ENCODE peak calls at places on chromosome 3, in nine cellular contexts. One of them, this sample, is unnamed.

GRCh38 chr3:30516238-30516637 is 90.2 kb upstream of the TGFBR2 start:
- DNase-seq in fibroblast of lung: peak
- DNase-seq in mammary epithelial cell: no peak
- DNase-seq in mesendoderm: no peak
- DNase-seq in PC-9: no peak
- DNase-seq in GM12878: no peak
- DNase-seq in GM23338: no peak
- DNase-seq in hepatocyte: no peak
- DNase-seq in HepG2: no peak
- DNase-seq in this sample: peak

GRCh38 chr3:33315826-33316225 is 38.6 kb downstream of the FBXL2 start:
- DNase-seq in fibroblast of lung: peak
- DNase-seq in mammary epithelial cell: peak
- DNase-seq in mesendoderm: no peak
- DNase-seq in PC-9: peak
- DNase-seq in GM12878: no peak
- DNase-seq in GM23338: no peak
- DNase-seq in hepatocyte: no peak
- DNase-seq in HepG2: peak
- DNase-seq in this sample: peak

GRCh38 chr3:119294402-119294888 is 262 bp downstream of the ARHGAP31 start:
- DNase-seq in fibroblast of lung: no peak
- DNase-seq in mammary epithelial cell: no peak
- DNase-seq in mesendoderm: no peak
- DNase-seq in PC-9: peak
- DNase-seq in GM12878: no peak
- DNase-seq in GM23338: no peak
- DNase-seq in hepatocyte: peak
- DNase-seq in HepG2: no peak
- DNase-seq in this sample: no peak

GRCh38 chr3:152403632-152404066 is 134.9 kb downstream of the MBNL1 start:
- DNase-seq in fibroblast of lung: peak
- DNase-seq in mammary epithelial cell: no peak
- DNase-seq in mesendoderm: peak
- DNase-seq in PC-9: no peak
- DNase-seq in GM12878: no peak
- DNase-seq in GM23338: no peak
- DNase-seq in hepatocyte: peak
- DNase-seq in HepG2: no peak
- DNase-seq in this sample: no peak

GRCh38 chr3:50057756-50058155 is 31.0 kb upstream of the RBM5 start:
- DNase-seq in fibroblast of lung: no peak
- DNase-seq in mammary epithelial cell: no peak
- DNase-seq in mesendoderm: no peak
- DNase-seq in PC-9: no peak
- DNase-seq in GM12878: no peak
- DNase-seq in GM23338: no peak
- DNase-seq in hepatocyte: no peak
- DNase-seq in HepG2: no peak
- DNase-seq in this sample: no peak

GRCh38 chr3:39637807-39638206 is 170.3 kb downstream of the MOBP start:
- DNase-seq in fibroblast of lung: peak
- DNase-seq in mammary epithelial cell: peak
- DNase-seq in mesendoderm: peak
- DNase-seq in PC-9: peak
- DNase-seq in GM12878: no peak
- DNase-seq in GM23338: peak
- DNase-seq in hepatocyte: peak
- DNase-seq in HepG2: peak
- DNase-seq in this sample: peak

GRCh38 chr3:45008117-45008516 is 18.0 kb upstream of the CLEC3B start:
- DNase-seq in fibroblast of lung: peak
- DNase-seq in mammary epithelial cell: peak
- DNase-seq in mesendoderm: no peak
- DNase-seq in PC-9: no peak
- DNase-seq in GM12878: no peak
- DNase-seq in GM23338: no peak
- DNase-seq in hepatocyte: no peak
- DNase-seq in HepG2: no peak
- DNase-seq in this sample: no peak

GRCh38 chr3:38379201-38379770 is 32.7 kb downstream of the XYLB start:
- DNase-seq in fibroblast of lung: no peak
- DNase-seq in mammary epithelial cell: no peak
- DNase-seq in mesendoderm: no peak
- DNase-seq in PC-9: no peak
- DNase-seq in GM12878: no peak
- DNase-seq in GM23338: no peak
- DNase-seq in hepatocyte: no peak
- DNase-seq in HepG2: no peak
- DNase-seq in this sample: no peak

GRCh38 chr3:172347895-172348680 is 100.2 kb downstream of the GHSR start:
- DNase-seq in fibroblast of lung: no peak
- DNase-seq in mammary epithelial cell: no peak
- DNase-seq in mesendoderm: no peak
- DNase-seq in PC-9: peak
- DNase-seq in GM12878: no peak
- DNase-seq in GM23338: no peak
- DNase-seq in hepatocyte: no peak
- DNase-seq in HepG2: no peak
- DNase-seq in this sample: no peak

GRCh38 chr3:73796382-73796781 is 171.6 kb upstream of the PDZRN3 start:
- DNase-seq in fibroblast of lung: no peak
- DNase-seq in mammary epithelial cell: no peak
- DNase-seq in mesendoderm: no peak
- DNase-seq in PC-9: no peak
- DNase-seq in GM12878: no peak
- DNase-seq in GM23338: no peak
- DNase-seq in hepatocyte: no peak
- DNase-seq in HepG2: no peak
- DNase-seq in this sample: no peak

GRCh38 chr3:169244119-169244864 is 419.2 kb downstream of the MECOM start:
- DNase-seq in fibroblast of lung: no peak
- DNase-seq in mammary epithelial cell: no peak
- DNase-seq in mesendoderm: peak
- DNase-seq in PC-9: no peak
- DNase-seq in GM12878: no peak
- DNase-seq in GM23338: peak
- DNase-seq in hepatocyte: no peak
- DNase-seq in HepG2: no peak
- DNase-seq in this sample: no peak

GRCh38 chr3:184227481-184227935 is 1.9 kb upstream of the VWA5B2 start:
- DNase-seq in fibroblast of lung: no peak
- DNase-seq in mammary epithelial cell: no peak
- DNase-seq in mesendoderm: peak
- DNase-seq in PC-9: no peak
- DNase-seq in GM12878: no peak
- DNase-seq in GM23338: peak
- DNase-seq in hepatocyte: no peak
- DNase-seq in HepG2: peak
- DNase-seq in this sample: peak

GRCh38 chr3:194857459-194858113 is 171.9 kb downstream of the FAM43A start:
- DNase-seq in fibroblast of lung: peak
- DNase-seq in mammary epithelial cell: no peak
- DNase-seq in mesendoderm: no peak
- DNase-seq in PC-9: no peak
- DNase-seq in GM12878: no peak
- DNase-seq in GM23338: no peak
- DNase-seq in hepatocyte: no peak
- DNase-seq in HepG2: no peak
- DNase-seq in this sample: no peak
- H3K4me2 ChIP-seq in fibroblast of lung: no peak
- H3K4me2 ChIP-seq in mammary epithelial cell: no peak
- H3K4me2 ChIP-seq in mesendoderm: no peak
- H3K4me2 ChIP-seq in PC-9: no peak
- H3K4me2 ChIP-seq in GM12878: no peak
- H3K4me2 ChIP-seq in GM23338: no peak
- H3K4me2 ChIP-seq in hepatocyte: no peak
- H3K4me2 ChIP-seq in HepG2: no peak
- H3K4me2 ChIP-seq in this sample: no peak

GRCh38 chr3:188421836-188422540 is 268.0 kb downstream of the LPP start:
- DNase-seq in fibroblast of lung: no peak
- DNase-seq in mammary epithelial cell: no peak
- DNase-seq in mesendoderm: no peak
- DNase-seq in PC-9: no peak
- DNase-seq in GM12878: peak
- DNase-seq in GM23338: no peak
- DNase-seq in hepatocyte: no peak
- DNase-seq in HepG2: no peak
- DNase-seq in this sample: no peak

GRCh38 chr3:188416041-188416440 is 262.1 kb downstream of the LPP start:
- DNase-seq in fibroblast of lung: peak
- DNase-seq in mammary epithelial cell: no peak
- DNase-seq in mesendoderm: no peak
- DNase-seq in PC-9: no peak
- DNase-seq in GM12878: no peak
- DNase-seq in GM23338: no peak
- DNase-seq in hepatocyte: no peak
- DNase-seq in HepG2: no peak
- DNase-seq in this sample: no peak

GRCh38 chr3:188421151-188421821 is 267.3 kb downstream of the LPP start:
- DNase-seq in fibroblast of lung: peak
- DNase-seq in mammary epithelial cell: peak
- DNase-seq in mesendoderm: no peak
- DNase-seq in PC-9: no peak
- DNase-seq in GM12878: no peak
- DNase-seq in GM23338: no peak
- DNase-seq in hepatocyte: no peak
- DNase-seq in HepG2: no peak
- DNase-seq in this sample: peak

GRCh38 chr3:188415196-188415595 is 261.2 kb downstream of the LPP start:
- DNase-seq in fibroblast of lung: peak
- DNase-seq in mammary epithelial cell: no peak
- DNase-seq in mesendoderm: no peak
- DNase-seq in PC-9: no peak
- DNase-seq in GM12878: no peak
- DNase-seq in GM23338: no peak
- DNase-seq in hepatocyte: no peak
- DNase-seq in HepG2: no peak
- DNase-seq in this sample: peak

DNA sequence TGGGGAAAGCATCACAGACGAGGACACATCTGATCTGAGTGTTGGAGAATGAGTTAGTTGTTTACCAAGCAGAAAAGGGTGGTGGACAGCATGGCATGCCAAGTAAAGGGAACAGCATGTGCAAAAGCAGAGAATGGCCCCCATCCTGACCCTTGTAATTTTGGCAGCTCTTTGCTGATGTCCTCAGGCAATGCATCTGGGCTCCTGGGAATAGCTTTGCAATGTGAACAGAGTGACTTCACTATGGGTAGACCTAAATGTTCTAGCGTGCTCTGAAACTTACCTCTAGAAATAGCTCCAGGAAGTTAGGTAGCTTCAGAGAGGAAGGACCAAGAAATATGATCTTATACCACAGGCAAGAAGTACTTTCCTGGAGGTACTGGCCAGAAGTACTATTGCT is 263.4 kb downstream of the LPP start:
- DNase-seq in fibroblast of lung: no peak
- DNase-seq in mammary epithelial cell: no peak
- DNase-seq in mesendoderm: no peak
- DNase-seq in PC-9: no peak
- DNase-seq in GM12878: no peak
- DNase-seq in GM23338: no peak
- DNase-seq in hepatocyte: no peak
- DNase-seq in HepG2: no peak
- DNase-seq in this sample: no peak
- H3K4me3 ChIP-seq in fibroblast of lung: no peak
- H3K4me3 ChIP-seq in mammary epithelial cell: no peak
- H3K4me3 ChIP-seq in mesendoderm: no peak
- H3K4me3 ChIP-seq in PC-9: no peak
- H3K4me3 ChIP-seq in GM12878: no peak
- H3K4me3 ChIP-seq in GM23338: no peak
- H3K4me3 ChIP-seq in hepatocyte: no peak
- H3K4me3 ChIP-seq in HepG2: no peak
- H3K4me3 ChIP-seq in this sample: no peak

DNA sequence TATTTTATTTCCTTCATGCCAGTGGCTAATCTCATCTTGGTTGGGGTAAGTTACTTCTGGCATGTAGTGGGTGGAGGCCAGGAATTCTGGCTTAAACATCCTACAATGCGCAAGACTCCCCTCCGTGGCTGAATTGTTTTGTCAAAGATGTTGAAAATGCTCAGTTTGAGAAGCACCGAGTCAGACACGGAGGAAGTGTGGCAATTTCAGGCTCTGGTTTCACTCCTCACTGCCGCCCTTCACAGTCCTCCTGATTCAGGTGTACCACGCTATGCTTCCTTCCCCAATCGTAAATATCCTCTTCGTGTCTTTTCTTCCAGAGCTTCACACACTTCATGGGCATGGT is 150.7 kb downstream of the OPA1 start:
- DNase-seq in fibroblast of lung: peak
- DNase-seq in mammary epithelial cell: no peak
- DNase-seq in mesendoderm: no peak
- DNase-seq in PC-9: no peak
- DNase-seq in GM12878: no peak
- DNase-seq in GM23338: no peak
- DNase-seq in hepatocyte: no peak
- DNase-seq in HepG2: no peak
- DNase-seq in this sample: no peak
- H3K4me2 ChIP-seq in fibroblast of lung: no peak
- H3K4me2 ChIP-seq in mammary epithelial cell: no peak
- H3K4me2 ChIP-seq in mesendoderm: no peak
- H3K4me2 ChIP-seq in PC-9: peak
- H3K4me2 ChIP-seq in GM12878: peak
- H3K4me2 ChIP-seq in GM23338: peak
- H3K4me2 ChIP-seq in hepatocyte: peak
- H3K4me2 ChIP-seq in HepG2: peak
- H3K4me2 ChIP-seq in this sample: peak

GRCh38 chr3:48026951-48027908 is 11.0 kb upstream of the MAP4 start:
- DNase-seq in fibroblast of lung: no peak
- DNase-seq in mammary epithelial cell: peak
- DNase-seq in mesendoderm: no peak
- DNase-seq in PC-9: no peak
- DNase-seq in GM12878: no peak
- DNase-seq in GM23338: no peak
- DNase-seq in hepatocyte: no peak
- DNase-seq in HepG2: peak
- DNase-seq in this sample: no peak

GRCh38 chr3:48026098-48026497 is 9.9 kb upstream of the MAP4 start:
- DNase-seq in fibroblast of lung: no peak
- DNase-seq in mammary epithelial cell: no peak
- DNase-seq in mesendoderm: no peak
- DNase-seq in PC-9: no peak
- DNase-seq in GM12878: no peak
- DNase-seq in GM23338: no peak
- DNase-seq in hepatocyte: no peak
- DNase-seq in HepG2: no peak
- DNase-seq in this sample: no peak

GRCh38 chr3:48022178-48022577 is 6.0 kb upstream of the MAP4 start:
- DNase-seq in fibroblast of lung: no peak
- DNase-seq in mammary epithelial cell: no peak
- DNase-seq in mesendoderm: no peak
- DNase-seq in PC-9: no peak
- DNase-seq in GM12878: no peak
- DNase-seq in GM23338: no peak
- DNase-seq in hepatocyte: no peak
- DNase-seq in HepG2: no peak
- DNase-seq in this sample: no peak

GRCh38 chr3:48023377-48023776 is 7.2 kb upstream of the MAP4 start:
- DNase-seq in fibroblast of lung: no peak
- DNase-seq in mammary epithelial cell: no peak
- DNase-seq in mesendoderm: no peak
- DNase-seq in PC-9: no peak
- DNase-seq in GM12878: no peak
- DNase-seq in GM23338: no peak
- DNase-seq in hepatocyte: no peak
- DNase-seq in HepG2: peak
- DNase-seq in this sample: no peak

GRCh38 chr3:48024401-48024800 is 8.2 kb upstream of the MAP4 start:
- DNase-seq in fibroblast of lung: no peak
- DNase-seq in mammary epithelial cell: no peak
- DNase-seq in mesendoderm: no peak
- DNase-seq in PC-9: no peak
- DNase-seq in GM12878: no peak
- DNase-seq in GM23338: no peak
- DNase-seq in hepatocyte: no peak
- DNase-seq in HepG2: no peak
- DNase-seq in this sample: no peak
- H3K4me3 ChIP-seq in fibroblast of lung: no peak
- H3K4me3 ChIP-seq in mammary epithelial cell: no peak
- H3K4me3 ChIP-seq in mesendoderm: no peak
- H3K4me3 ChIP-seq in PC-9: no peak
- H3K4me3 ChIP-seq in GM12878: no peak
- H3K4me3 ChIP-seq in GM23338: no peak
- H3K4me3 ChIP-seq in hepatocyte: no peak
- H3K4me3 ChIP-seq in HepG2: no peak
- H3K4me3 ChIP-seq in this sample: no peak

This sample was measured in PC-3.